ENCODE peak calls at places on chromosomes 11 and 22, in seven cellular contexts. O, P, H, F, L, T and Q are unnamed samples.

GRCh38 chr22:32354360-32355351 is 3.0 kb upstream of the RFPL3 start:
- DNase-seq in P (no peak), T (no peak), H (no peak), L (no peak), O (no peak), F (no peak), Q (no peak)

GRCh38 chr11:125343732-125344131 is 152.3 kb downstream of the FEZ1 start:
- DNase-seq in L (no peak), O (no peak), P (no peak), T (peak; percentile 49), F (no peak), H (no peak), Q (no peak)

GRCh38 chr11:68447015-68447801 is 13.3 kb upstream of the PPP6R3 start:
- DNase-seq in T (peak; percentile 88), L (peak; percentile 72), H (peak; percentile 87), F (peak; percentile 64), O (peak; percentile 77), P (peak; percentile 59), Q (peak; percentile 81)

GRCh38 chr22:26697151-26697550 is 39.8 kb downstream of the MIAT start:
- DNase-seq in O (no peak), F (no peak), H (no peak), L (no peak), T (no peak), P (no peak), Q (no peak)

GRCh38 chr11:64681171-64681570 is 41.8 kb downstream of the NRXN2 start:
- DNase-seq in F (no peak), O (no peak), L (no peak), T (no peak), H (no peak), P (no peak), Q (no peak)

GRCh38 chr11:1573847-1574255 is 1.8 kb upstream of the DUSP8 start:
- DNase-seq in H (peak; percentile 87), L (no peak), F (no peak), P (no peak), O (no peak), T (peak; percentile 86), Q (no peak)

GRCh38 chr11:8934735-8935478 is 2.2 kb upstream of the C11orf16 start:
- DNase-seq in T (no peak), O (no peak), H (no peak), P (no peak), L (no peak), F (no peak), Q (no peak)

GRCh38 chr22:28112548-28113043 is 193.5 kb upstream of the PITPNB start:
- DNase-seq in L (no peak), F (no peak), H (no peak), T (no peak), O (no peak), P (no peak), Q (no peak)